ENCODE peak calls at places on chromosomes 6 and 20, in six cellular contexts. K is psoas muscle, C is colonic mucosa, N is upper lobe of left lung, A is lower lobe of right lung, F is heart left ventricle. P is an unnamed sample.

GRCh38 chr6:8705435-8706020 is 270.2 kb upstream of the SLC35B3 start:
- DNase-seq in K (no peak), C (no peak), N (no peak), A (no peak), F (no peak), P (no peak)

GRCh38 chr20:45501600-45501999 is 13.8 kb downstream of the SPINT3 start:
- DNase-seq in K (no peak), C (no peak), N (no peak), A (no peak), F (no peak), P (no peak)

GRCh38 chr20:44683263-44684046 is 31.7 kb upstream of the CCN5 start:
- DNase-seq in K (no peak), C (peak; percentile 56), N (peak; percentile 37), A (peak; percentile 57), F (no peak), P (no peak)

GRCh38 chr20:35506179-35506578 is 23.3 kb downstream of the C20orf173 start:
- DNase-seq in K (no peak), C (no peak), N (no peak), A (no peak), F (no peak), P (no peak)

GRCh38 chr6:105099371-105099770 is 80.4 kb downstream of the POPDC3 start:
- DNase-seq in K (no peak), C (no peak), N (no peak), A (no peak), F (no peak), P (no peak)

GRCh38 chr6:132330759-132331158 is 70.5 kb downstream of the MOXD1 start:
- DNase-seq in K (no peak), C (no peak), N (no peak), A (no peak), F (no peak), P (no peak)

GRCh38 chr6:35727206-35727934 is 9.5 kb upstream of the ARMC12 start:
- DNase-seq in K (peak; percentile 94), C (peak; percentile 90), N (peak; percentile 88), A (peak; percentile 91), F (peak; percentile 76), P (peak; percentile 94)

GRCh38 chr6:75317503-75318206 is 33.1 kb upstream of the TMEM30A start:
- DNase-seq in K (no peak), C (no peak), N (no peak), A (no peak), F (no peak), P (no peak)

GRCh38 chr20:37486186-37486999 is 34.7 kb upstream of the NNAT start:
- DNase-seq in K (no peak), C (no peak), N (no peak), A (no peak), F (no peak), P (no peak)

GRCh38 chr6:19333936-19334335 is 503.2 kb upstream of the ID4 start:
- DNase-seq in K (no peak), C (no peak), N (no peak), A (no peak), F (no peak), P (no peak)

GRCh38 chr20:50453533-50453932 is 56.6 kb upstream of the PTPN1 start:
- DNase-seq in K (no peak), C (no peak), N (no peak), A (no peak), F (no peak), P (no peak)

GRCh38 chr20:50450493-50450826 is 59.7 kb upstream of the PTPN1 start:
- DNase-seq in K (no peak), C (no peak), N (no peak), A (no peak), F (no peak), P (no peak)

GRCh38 chr20:50447817-50448216 is 62.4 kb upstream of the PTPN1 start:
- DNase-seq in K (no peak), C (no peak), N (no peak), A (no peak), F (no peak), P (no peak)

GRCh38 chr20:50449789-50450492 is 60.2 kb upstream of the PTPN1 start:
- DNase-seq in K (no peak), C (no peak), N (no peak), A (no peak), F (no peak), P (no peak)

GRCh38 chr20:50450961-50451752 is 59.0 kb upstream of the PTPN1 start:
- DNase-seq in K (peak; percentile 41), C (no peak), N (peak; percentile 86), A (no peak), F (no peak), P (peak; percentile 75)
- H3K27ac ChIP-seq in K (peak overlapping the region; percentile 65), C (peak overlapping the region; percentile 15), N (peak overlapping the region; percentile 90), A (peak overlapping the region; percentile 78), F (peak overlapping the region; percentile 66), P (peak overlapping the region; percentile 49)

GRCh38 chr6:6872924-6873344 is 234.8 kb upstream of the RREB1 start:
- DNase-seq in K (no peak), C (no peak), N (no peak), A (no peak), F (no peak), P (no peak)

GRCh38 chr6:6870914-6871313 is 236.8 kb upstream of the RREB1 start:
- DNase-seq in K (no peak), C (no peak), N (no peak), A (no peak), F (no peak), P (no peak)

GRCh38 chr6:6880745-6881437 is 226.9 kb upstream of the RREB1 start:
- DNase-seq in K (no peak), C (no peak), N (no peak), A (no peak), F (no peak), P (no peak)

GRCh38 chr6:6878921-6879585 is 228.7 kb upstream of the RREB1 start:
- DNase-seq in K (no peak), C (peak; percentile 46), N (no peak), A (no peak), F (no peak), P (no peak)

GRCh38 chr6:6875818-6876470 is 231.8 kb upstream of the RREB1 start:
- DNase-seq in K (no peak), C (no peak), N (peak; percentile 64), A (no peak), F (no peak), P (no peak)
- H3K27ac ChIP-seq in K (peak overlapping the region; percentile 49), C (no peak overlapping the region), N (peak overlapping the region; percentile 35), A (peak overlapping the region; percentile 15), F (no peak overlapping the region), P (no peak overlapping the region)

GRCh38 chr20:48298424-48298823 is 513.1 kb upstream of the SULF2 start:
- DNase-seq in K (no peak), C (no peak), N (no peak), A (no peak), F (no peak), P (no peak)
- H3K27ac ChIP-seq in K (no peak overlapping the region), C (no peak overlapping the region), N (no peak overlapping the region), A (no peak overlapping the region), F (no peak overlapping the region), P (no peak overlapping the region)

GRCh38 chr20:63518351-63518861 is 2.2 kb upstream of the PPDPF start:
- DNase-seq in K (no peak), C (no peak), N (no peak), A (peak; percentile 41), F (peak; percentile 20), P (no peak)

GRCh38 chr20:63520594-63520938 is at the start of gene PPDPF:
- DNase-seq in K (peak; percentile 84), C (peak; percentile 84), N (peak; percentile 83), A (peak; percentile 87), F (peak; percentile 88), P (peak; percentile 96)

GRCh38 chr20:63518946-63519764 is 1.4 kb upstream of the PPDPF start:
- DNase-seq in K (no peak), C (no peak), N (no peak), A (peak; percentile 52), F (peak; percentile 35), P (no peak)

GRCh38 chr20:63520939-63521601 is 505 bp downstream of the PPDPF start:
- DNase-seq in K (peak; percentile 66), C (peak; percentile 93), N (peak; percentile 64), A (peak; percentile 87), F (peak; percentile 52), P (peak; percentile 82)

GRCh38 chr20:63519765-63520593 is 586 bp upstream of the PPDPF start:
- DNase-seq in K (no peak), C (peak; percentile 68), N (peak; percentile 47), A (peak; percentile 73), F (peak; percentile 80), P (peak; percentile 89)
- H3K27ac ChIP-seq in K (peak overlapping the region; percentile 87), C (peak overlapping the region; percentile 97), N (peak overlapping the region; percentile 89), A (peak overlapping the region; percentile 96), F (peak overlapping the region; percentile 92), P (peak overlapping the region; percentile 73)